ENCODE peak calls at places on chromosomes 4 and X, in seven cellular contexts. D, S, W, E, I, M and V are unnamed samples.

GRCh38 chr4:77263247-77263646 is 106.2 kb downstream of the CCNG2 start:
- DNase-seq in S (no peak), E (no peak), D (no peak), W (no peak), I (no peak), M (no peak), V (no peak)

GRCh38 chrX:68432648-68433047 is 647 bp downstream of the OPHN1 start:
- DNase-seq in W (peak), M (no peak), E (peak), D (no peak), S (no peak), I (no peak), V (no peak)

GRCh38 chr4:175419120-175419774 is 392.8 kb downstream of the GPM6A start:
- DNase-seq in M (no peak), E (peak), D (no peak), S (peak), W (no peak), I (no peak), V (no peak)

GRCh38 chr4:17544831-17545234 is 29.9 kb downstream of the CLRN2 start:
- DNase-seq in E (no peak), M (no peak), I (no peak), W (no peak), S (no peak), D (no peak), V (no peak)

GRCh38 chrX:139924696-139925094 is 8.2 kb downstream of the ATP11C start:
- DNase-seq in W (no peak), M (no peak), D (no peak), I (no peak), S (no peak), E (peak), V (no peak)

GRCh38 chr4:26372525-26373172 is 51.8 kb downstream of the RBPJ start:
- DNase-seq in W (no peak), E (peak), M (no peak), S (peak), D (no peak), I (no peak), V (peak)

GRCh38 chr4:8763966-8764901 is 107.4 kb downstream of the HMX1 start:
- DNase-seq in D (no peak), I (no peak), E (no peak), S (no peak), W (no peak), M (no peak), V (no peak)

GRCh38 chr4:31016322-31017061 is 296.3 kb downstream of the PCDH7 start:
- DNase-seq in E (no peak), S (no peak), D (peak), I (no peak), M (no peak), W (no peak), V (no peak)

GRCh38 chr4:125650557-125650956 is 335.8 kb downstream of the FAT4 start:
- DNase-seq in E (no peak), W (no peak), S (no peak), M (no peak), D (no peak), I (no peak), V (no peak)

GRCh38 chrX:1535241-1536041 is 1.5 kb downstream of the P2RY8 start:
- DNase-seq in D (no peak), W (no peak), S (no peak), E (no peak), M (no peak), I (no peak), V (no peak)

GRCh38 chr4:81807927-81808672 is 336.4 kb upstream of the RASGEF1B start:
- DNase-seq in W (no peak), E (no peak), D (no peak), M (no peak), S (peak), I (no peak), V (no peak)

GRCh38 chr4:25863347-25863784 is 578 bp upstream of the SEL1L3 start:
- DNase-seq in W (peak), S (no peak), I (no peak), D (peak), E (no peak), M (no peak), V (no peak)

GRCh38 chrX:34656842-34657780 is at the start of gene TMEM47:
- DNase-seq in I (no peak), S (peak), D (peak), W (peak), E (peak), M (peak), V (no peak)

GRCh38 chrX:139738581-139738980 is 30.6 kb upstream of the MCF2 start:
- DNase-seq in I (no peak), E (peak), S (peak), W (no peak), D (no peak), M (no peak), V (no peak)

GRCh38 chr4:184978211-184978610 is 40.1 kb upstream of the HELT start:
- DNase-seq in S (no peak), D (no peak), I (no peak), W (no peak), M (no peak), E (no peak), V (no peak)

GRCh38 chr4:81651500-81651899 is 179.8 kb upstream of the RASGEF1B start:
- DNase-seq in W (no peak), I (no peak), M (no peak), S (no peak), E (no peak), D (no peak), V (no peak)

GRCh38 chr4:119132306-119132705 is 3.3 kb upstream of the MYOZ2 start:
- DNase-seq in S (no peak), D (no peak), M (no peak), W (no peak), I (no peak), E (no peak), V (no peak)

GRCh38 chr4:154491731-154492249 is at the start of gene DCHS2:
- DNase-seq in E (no peak), I (no peak), S (no peak), W (peak), M (no peak), D (peak), V (no peak)

GRCh38 chrX:143240658-143241057 is 214.9 kb downstream of the SPANXN4 start:
- DNase-seq in E (no peak), S (no peak), I (no peak), M (no peak), W (no peak), D (no peak), V (no peak)

GRCh38 chr4:3179126-3179706 is 69.7 kb upstream of the MSANTD1 start:
- DNase-seq in E (peak), D (no peak), W (no peak), I (no peak), M (no peak), S (no peak), V (no peak)

GRCh38 chr4:109739547-109739946 is 9.7 kb upstream of the PLA2G12A start:
- DNase-seq in I (no peak), W (no peak), S (no peak), E (peak), D (no peak), M (no peak), V (no peak)